ENCODE peak calls at places on chromosomes 3 and 15, in four cellular contexts. O, S, H and M are unnamed samples.

GRCh38 chr3:106399208-106399607 is 530.4 kb upstream of the CBLB start:
- DNase-seq in S (no peak), O (no peak), H (no peak), M (no peak)

GRCh38 chr15:50046868-50047267 is 72.2 kb downstream of the ATP8B4 start:
- DNase-seq in O (no peak), S (no peak), H (peak), M (no peak)

GRCh38 chr3:33115024-33115768 is 1.4 kb downstream of the CRTAP start:
- DNase-seq in O (peak), H (peak), S (peak), M (peak)

GRCh38 chr3:188546835-188547670 is 393.1 kb downstream of the LPP start:
- DNase-seq in H (peak), S (peak), O (peak), M (peak)

GRCh38 chr3:12729313-12729676 is 29.8 kb downstream of the TMEM40 start:
- DNase-seq in S (no peak), H (no peak), O (no peak), M (no peak)

GRCh38 chr3:45186871-45187270 is 39.2 kb downstream of the TMEM158 start:
- DNase-seq in H (no peak), S (no peak), O (no peak), M (no peak)

GRCh38 chr3:106629215-106629832 is 747.9 kb upstream of the CCDC54 start:
- DNase-seq in H (no peak), S (no peak), O (no peak), M (no peak)

GRCh38 chr15:41791970-41792637 is 17.8 kb downstream of the MAPKBP1 start:
- DNase-seq in S (no peak), O (no peak), H (no peak), M (no peak)

GRCh38 chr15:77012868-77013267 is 17.9 kb downstream of the PSTPIP1 start:
- DNase-seq in H (no peak), O (no peak), S (no peak), M (no peak)

GRCh38 chr3:125668804-125669203 is 73.5 kb upstream of the OSBPL11 start:
- DNase-seq in O (no peak), S (no peak), H (no peak), M (no peak)

GRCh38 chr15:74789741-74790079 is 7.8 kb downstream of the CSK start:
- DNase-seq in O (no peak), S (no peak), H (no peak), M (no peak)

GRCh38 chr3:192033246-192033645 is 572.3 kb downstream of the PYDC2 start:
- DNase-seq in O (no peak), H (no peak), S (no peak), M (no peak)

GRCh38 chr3:154304936-154305335 is 19.4 kb downstream of the DHX36 start:
- DNase-seq in S (no peak), O (no peak), H (no peak), M (no peak)

GRCh38 chr15:55277116-55277564 is 12.5 kb downstream of the RAB27A start:
- DNase-seq in S (peak), H (no peak), O (no peak), M (no peak)

GRCh38 chr3:184565421-184566211 is 4.0 kb downstream of the EPHB3 start:
- DNase-seq in S (peak), H (peak), O (peak), M (peak)

GRCh38 chr3:14771593-14772497 is 46.9 kb upstream of the FGD5 start:
- DNase-seq in O (no peak), S (no peak), H (no peak), M (no peak)

GRCh38 chr3:170864525-170865208 is 5.3 kb downstream of the RPL22L1 start:
- DNase-seq in O (no peak), S (no peak), H (no peak), M (peak)

GRCh38 chr3:142904639-142905441 is 16.0 kb upstream of the PCOLCE2 start:
- DNase-seq in S (peak), H (no peak), O (no peak), M (no peak)

GRCh38 chr3:126104742-126105605 is 21.1 kb upstream of the SLC41A3 start:
- DNase-seq in S (no peak), H (no peak), O (no peak), M (no peak)

GRCh38 chr3:135349254-135349948 is 554.3 kb downstream of the EPHB1 start:
- DNase-seq in H (no peak), O (no peak), S (no peak), M (no peak)

GRCh38 chr15:72614810-72615532 is 39.5 kb upstream of the GOLGA6B start:
- DNase-seq in S (no peak), H (no peak), O (no peak), M (no peak)

GRCh38 chr3:58989173-58989572 is 60.7 kb downstream of the CFAP20DC start:
- DNase-seq in O (no peak), H (no peak), S (peak), M (peak)
- H3K4me3 ChIP-seq in O (no peak), H (no peak), S (no peak), M (no peak)

GRCh38 chr3:4977001-4977888 is 2.0 kb upstream of the BHLHE40 start:
- DNase-seq in S (peak), O (peak), H (peak), M (peak)
- TF ChIP-seq CTCF in S (peak), O (no peak), H (peak), M (peak)

GRCh38 chr3:168251371-168251770 is 155.6 kb upstream of the GOLIM4 start:
- DNase-seq in S (no peak), H (no peak), O (no peak), M (no peak)
- H3K4me3 ChIP-seq in S (no peak), H (no peak), O (no peak), M (no peak)

DNA sequence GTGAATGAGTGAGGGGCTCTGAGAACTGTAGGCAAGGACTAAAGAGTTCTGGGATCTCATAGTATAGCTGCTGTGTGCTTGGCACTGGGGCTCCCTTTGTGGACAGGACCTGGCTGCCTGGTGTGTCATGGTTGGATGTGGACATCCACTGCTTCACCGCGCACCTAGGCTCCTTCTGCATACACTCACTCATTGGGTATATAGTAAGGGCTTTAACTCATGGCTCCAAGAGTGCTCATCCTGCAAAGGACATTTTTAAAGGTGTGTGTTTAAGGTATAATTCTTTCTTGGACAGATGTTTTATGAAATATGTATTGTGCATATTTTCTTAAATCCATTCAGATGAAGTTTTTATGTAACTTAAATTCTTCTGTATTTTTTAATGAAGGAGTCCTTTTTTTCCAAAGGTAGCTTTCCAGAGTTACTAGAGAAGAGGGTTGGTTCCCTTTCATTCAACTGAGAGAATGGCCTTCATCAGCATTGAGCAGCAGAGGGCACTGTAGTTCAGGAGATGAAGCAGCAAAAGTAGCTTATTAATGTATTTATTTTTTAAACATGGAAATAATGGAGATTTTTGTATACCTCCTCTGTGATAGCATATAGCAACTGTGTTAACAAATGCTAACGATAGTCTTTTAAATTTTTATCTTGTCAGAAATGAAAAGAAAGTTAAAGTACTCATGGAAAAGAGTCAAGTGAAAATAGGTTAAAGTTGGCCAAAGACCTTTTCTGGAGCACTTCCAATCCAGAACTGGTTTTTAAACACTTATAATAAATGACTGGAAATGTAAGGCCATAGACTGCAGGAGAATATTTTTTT is 25.2 kb downstream of the OXNAD1 start:
- DNase-seq in H (peak), S (peak), O (peak), M (peak)
- TF ChIP-seq CTCF in H (peak), S (peak), O (peak), M (peak)